ENCODE peak calls at places on chromosome 21, in eight cellular contexts. L is amniotic stem cell; J is immature natural killer cell; U is stimulated activated CD4-positive, alpha-beta T cell treated with anti-CD3 and anti-CD28 coated beads, Interleukin-1b, Interleukin-23, amount 100 ng/mL, for 4 hours; G is stimulated activated CD8-positive, alpha-beta memory T cell treated with anti-CD3 and anti-CD28 coated beads, Interleukin-7, amount 100 ng/mL, for 1 hour; E is cardiac muscle cell; K is activated T-cell treated with anti-CD3 and anti-CD28 coated beads for 48 hours; D is RPMI8226. V is an unnamed sample.

GRCh38 chr21:34582506-34583150 is 32.3 kb downstream of the RCAN1 start:
- DNase-seq in L (peak; percentile 42), J (no peak), U (no peak), G (no peak), E (peak; percentile 74), K (no peak), D (peak; percentile 9), V (no peak)

GRCh38 chr21:15250384-15250783 is 185.6 kb upstream of the NRIP1 start:
- DNase-seq in L (no peak), J (no peak), U (no peak), G (no peak), E (no peak), K (no peak), D (no peak), V (no peak)

GRCh38 chr21:42587036-42587435 is 66.4 kb upstream of the PDE9A start:
- DNase-seq in L (no peak), J (no peak), U (no peak), G (no peak), E (no peak), K (no peak), D (no peak), V (no peak)

GRCh38 chr21:35812679-35813078 is 247.6 kb downstream of the SETD4 start:
- DNase-seq in L (no peak), J (no peak), U (no peak), G (no peak), E (no peak), K (no peak), D (no peak), V (no peak)

GRCh38 chr21:26116456-26117011 is 54.0 kb downstream of the APP start:
- DNase-seq in L (peak; percentile 8), J (no peak), U (no peak), G (no peak), E (peak; percentile 73), K (no peak), D (no peak), V (no peak)

GRCh38 chr21:41316200-41316599 is 401 bp upstream of the FAM3B start:
- DNase-seq in L (no peak), J (no peak), U (no peak), G (no peak), E (no peak), K (no peak), D (no peak), V (no peak)

GRCh38 chr21:39313042-39313456 is 383 bp downstream of the BRWD1 start:
- DNase-seq in L (no peak), J (no peak), U (no peak), G (no peak), E (no peak), K (peak; percentile 24), D (no peak), V (no peak)

GRCh38 chr21:36069713-36070573 is at the start of gene CBR1:
- DNase-seq in L (peak; percentile 83), J (peak; percentile 88), U (peak; percentile 88), G (peak; percentile 70), E (peak; percentile 97), K (peak; percentile 86), D (peak; percentile 94), V (peak; percentile 88)

GRCh38 chr21:38958940-38959685 is 153.4 kb downstream of the ETS2 start:
- DNase-seq in L (peak; percentile 21), J (no peak), U (no peak), G (no peak), E (peak; percentile 88), K (no peak), D (no peak), V (no peak)

GRCh38 chr21:25560151-25560783 is 47.0 kb downstream of the MRPL39 start:
- DNase-seq in L (no peak), J (no peak), U (no peak), G (no peak), E (peak; percentile 17), K (no peak), D (no peak), V (no peak)

GRCh38 chr21:45460011-45460565 is 55.1 kb downstream of the COL18A1 start:
- DNase-seq in L (no peak), J (no peak), U (no peak), G (no peak), E (no peak), K (no peak), D (no peak), V (no peak)

GRCh38 chr21:45886610-45887026 is 95.0 kb upstream of the COL6A1 start:
- DNase-seq in L (no peak), J (no peak), U (no peak), G (no peak), E (no peak), K (no peak), D (no peak), V (no peak)

GRCh38 chr21:33058468-33059318 is 11.2 kb upstream of the OLIG1 start:
- DNase-seq in L (no peak), J (no peak), U (no peak), G (no peak), E (peak; percentile 3), K (no peak), D (peak; percentile 67), V (no peak)

GRCh38 chr21:40567511-40567910 is 279.4 kb downstream of the DSCAM start:
- DNase-seq in L (no peak), J (no peak), U (no peak), G (no peak), E (no peak), K (no peak), D (no peak), V (no peak)

GRCh38 chr21:17461014-17461413 is 51.8 kb upstream of the CXADR start:
- DNase-seq in L (no peak), J (no peak), U (no peak), G (no peak), E (peak; percentile 89), K (no peak), D (no peak), V (no peak)

GRCh38 chr21:25456672-25457071 is 150.6 kb downstream of the MRPL39 start:
- DNase-seq in L (no peak), J (no peak), U (peak; percentile 22), G (no peak), E (peak; percentile 1), K (peak; percentile 41), D (no peak), V (no peak)

GRCh38 chr21:26798856-26799751 is 46.1 kb downstream of the ADAMTS1 start:
- DNase-seq in L (no peak), J (no peak), U (no peak), G (no peak), E (no peak), K (no peak), D (no peak), V (peak; percentile 54)

GRCh38 chr21:43193651-43194302 is 25.0 kb downstream of the CRYAA start:
- DNase-seq in L (peak; percentile 25), J (no peak), U (no peak), G (no peak), E (peak; percentile 90), K (no peak), D (no peak), V (no peak)

GRCh38 chr21:42127164-42128125 is 56.3 kb downstream of the UMODL1 start:
- DNase-seq in L (no peak), J (no peak), U (no peak), G (no peak), E (no peak), K (no peak), D (no peak), V (no peak)

V was measured in NCI-H774.